ENCODE peak calls at places on chromosomes 12 and 14, in ten cellular contexts. H is brain microvascular endothelial cell, C is IMR-90, N is left ventricle myocardium inferior, O is MM.1S, E is body of pancreas, K is astrocyte, L is thoracic aorta, G is endodermal cell, Q is pancreas. S is an unnamed sample.

GRCh38 chr12:2294651-2295475 is 242.1 kb downstream of the CACNA1C start:
- DNase-seq in O (no peak), L (no peak), Q (peak), G (peak), C (peak), N (no peak), K (peak), H (no peak), E (no peak), S (peak)

GRCh38 chr14:31953210-31953609 is 123.9 kb upstream of the ARHGAP5 start:
- DNase-seq in C (no peak), G (no peak), N (no peak), H (no peak), K (no peak), O (no peak), E (no peak), Q (no peak), L (no peak), S (no peak)

GRCh38 chr12:43973993-43974392 is 138.1 kb downstream of the TMEM117 start:
- DNase-seq in Q (no peak), L (no peak), H (no peak), K (no peak), O (peak), N (no peak), G (no peak), E (no peak), C (no peak), S (no peak)

GRCh38 chr12:94831081-94831747 is 172.3 kb downstream of the NDUFA12 start:
- DNase-seq in Q (no peak), L (no peak), H (no peak), K (no peak), O (peak), C (no peak), E (no peak), G (no peak), N (no peak), S (no peak)

GRCh38 chr12:91113621-91114020 is 2.3 kb upstream of the LUM start:
- DNase-seq in O (no peak), K (no peak), H (no peak), C (no peak), E (no peak), G (no peak), Q (no peak), N (no peak), L (no peak), S (no peak)

GRCh38 chr12:83017001-83017400 is 330.3 kb downstream of the TMTC2 start:
- DNase-seq in K (peak), H (no peak), E (no peak), N (no peak), C (no peak), Q (no peak), G (no peak), O (no peak), L (no peak), S (no peak)

GRCh38 chr12:119615518-119616475 is 22.2 kb downstream of the TMEM233 start:
- DNase-seq in G (no peak), E (no peak), Q (no peak), H (no peak), K (no peak), L (no peak), C (no peak), N (no peak), O (no peak), S (peak)

GRCh38 chr12:111686574-111687105 is 787 bp downstream of the ACAD10 start:
- DNase-seq in O (no peak), N (no peak), E (no peak), L (no peak), H (peak), K (no peak), G (no peak), Q (no peak), C (peak), S (peak)

GRCh38 chr12:98369601-98370000 is 145.8 kb upstream of the TMPO start:
- DNase-seq in E (no peak), L (no peak), N (no peak), Q (no peak), K (no peak), O (no peak), C (no peak), G (no peak), H (no peak), S (no peak)

GRCh38 chr14:101007765-101008164 is 104.2 kb upstream of the RTL1 start:
- DNase-seq in H (no peak), O (no peak), G (peak), N (no peak), Q (no peak), L (no peak), E (no peak), K (no peak), C (no peak), S (no peak)

GRCh38 chr12:2552000-2552399 is 242.8 kb upstream of the FKBP4 start:
- DNase-seq in N (no peak), E (no peak), O (no peak), L (no peak), K (no peak), C (no peak), Q (no peak), H (no peak), G (no peak), S (no peak)

GRCh38 chr12:59698599-59698998 is 102.8 kb downstream of the SLC16A7 start:
- DNase-seq in L (no peak), Q (no peak), O (no peak), H (peak), G (no peak), E (no peak), C (peak), K (peak), N (no peak), S (peak)

GRCh38 chr14:64707661-64708060 is 3.4 kb downstream of the PLEKHG3 start:
- DNase-seq in O (no peak), E (no peak), N (no peak), Q (no peak), L (no peak), H (peak), C (peak), K (peak), G (peak), S (peak)

GRCh38 chr12:108430245-108430644 is 84.8 kb upstream of the FICD start:
- DNase-seq in N (no peak), C (peak), O (no peak), L (no peak), K (no peak), E (no peak), G (no peak), H (no peak), Q (no peak), S (peak)

DNA sequence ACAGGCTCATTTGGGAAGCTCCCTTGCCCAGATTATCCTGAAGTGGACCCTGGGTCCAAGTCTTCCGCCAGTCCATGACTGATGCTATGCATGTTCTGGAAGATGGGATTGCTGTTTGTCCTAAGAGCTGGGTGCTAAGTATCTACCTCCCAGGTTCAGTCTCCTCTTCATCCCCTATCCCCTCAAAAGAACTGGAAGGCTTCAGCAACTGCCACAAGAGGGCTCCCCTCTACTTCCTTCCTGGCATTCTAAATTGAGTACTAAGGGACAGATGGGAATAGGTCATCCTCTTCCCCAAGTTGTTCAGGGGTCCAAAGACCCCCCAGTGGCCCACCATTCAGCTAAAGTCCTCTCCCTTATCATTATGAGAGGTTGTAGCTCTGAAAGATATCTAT is 9.0 kb upstream of the FKBP11 start:
- DNase-seq in L (no peak), Q (no peak), G (peak), O (peak), H (no peak), K (no peak), C (no peak), E (no peak), N (no peak), S (no peak)
- TF ChIP-seq CTCF in L (no peak), Q (no peak), G (peak), O (peak), H (peak), K (peak), C (peak), E (no peak), N (peak), S (peak)

GRCh38 chr12:122201381-122201780 is 2.1 kb upstream of the B3GNT4 start:
- DNase-seq in K (no peak), L (no peak), G (peak), E (no peak), H (no peak), N (no peak), O (no peak), C (no peak), Q (no peak), S (no peak)
- H3K4me3 ChIP-seq in K (no peak), L (no peak), G (no peak), E (no peak), H (no peak), N (no peak), O (no peak), C (no peak), Q (no peak), S (no peak)

GRCh38 chr12:71581206-71581605 is 82.4 kb downstream of the ZFC3H1 start:
- DNase-seq in C (no peak), L (no peak), E (no peak), O (peak), Q (no peak), G (peak), H (no peak), K (peak), N (no peak), S (no peak)

GRCh38 chr12:71578694-71579258 is 84.9 kb downstream of the ZFC3H1 start:
- DNase-seq in N (no peak), G (no peak), L (no peak), E (no peak), H (no peak), C (no peak), Q (no peak), O (no peak), K (no peak), S (no peak)

GRCh38 chr12:71576546-71576945 is 87.1 kb downstream of the ZFC3H1 start:
- DNase-seq in N (no peak), E (no peak), O (no peak), C (no peak), G (no peak), H (no peak), K (no peak), Q (no peak), L (no peak), S (no peak)
- TF ChIP-seq CTCF in N (no peak), E (no peak), O (no peak), C (no peak), G (no peak), H (no peak), K (no peak), Q (no peak), L (no peak), S (no peak)

DNA sequence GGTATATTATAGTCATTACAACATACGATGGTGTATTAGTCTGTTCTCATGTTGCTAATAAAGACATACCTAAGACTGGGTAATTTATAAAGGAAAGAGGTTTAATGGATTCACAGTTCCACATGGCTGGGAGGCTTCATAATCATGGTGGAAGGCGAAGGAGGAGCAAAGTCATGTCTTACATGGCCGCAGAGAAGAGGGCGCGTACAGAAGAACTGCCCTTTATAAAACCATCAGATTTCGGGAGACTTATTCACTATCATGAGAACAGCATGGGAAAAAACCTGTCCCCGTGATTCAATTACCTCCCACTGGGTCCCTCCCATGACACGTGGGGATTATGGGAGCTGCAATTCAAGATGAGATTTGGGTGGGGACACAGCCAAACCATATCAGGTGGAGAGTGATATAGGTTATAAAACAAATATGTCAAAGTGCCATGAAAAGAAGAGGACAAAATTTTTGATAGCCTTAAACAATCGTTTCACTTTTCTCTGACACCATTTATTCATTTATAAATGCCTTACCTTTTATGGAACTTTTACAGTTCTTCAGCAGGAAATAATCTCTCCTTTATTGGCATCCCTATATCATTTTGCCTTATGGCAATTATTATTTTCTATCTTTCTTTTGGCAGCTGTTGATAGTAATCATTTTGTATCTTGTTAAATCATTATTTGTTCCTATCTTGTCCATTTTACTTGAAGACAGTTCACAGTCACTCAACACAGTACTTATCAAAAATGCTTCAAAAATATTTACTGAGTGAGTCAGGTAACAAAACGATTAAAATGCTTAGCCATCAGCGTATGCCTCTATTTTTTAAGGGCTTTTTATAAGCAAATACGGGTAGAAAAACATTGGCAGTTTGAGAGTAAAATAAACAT is 196.0 kb downstream of the RAD51B start:
- DNase-seq in C (peak), L (no peak), G (no peak), E (no peak), N (no peak), O (no peak), H (no peak), Q (no peak), K (no peak), S (no peak)
- H3K4me3 ChIP-seq in C (no peak), L (no peak), G (no peak), E (no peak), N (no peak), O (no peak), H (no peak), Q (no peak), K (no peak), S (no peak)

GRCh38 chr14:104968541-104969401 is 9.4 kb downstream of the AHNAK2 start:
- DNase-seq in C (no peak), O (no peak), E (no peak), G (peak), H (no peak), N (no peak), Q (no peak), L (no peak), K (peak), S (peak)
- TF ChIP-seq CTCF in C (no peak), O (no peak), E (no peak), G (peak), H (peak), N (no peak), Q (no peak), L (no peak), K (no peak), S (no peak)

GRCh38 chr14:85538636-85539035 is 8.7 kb downstream of the FLRT2 start:
- DNase-seq in N (no peak), G (no peak), E (no peak), K (no peak), O (no peak), Q (no peak), L (no peak), H (no peak), C (no peak), S (no peak)

GRCh38 chr14:85536835-85537195 is 6.9 kb downstream of the FLRT2 start:
- DNase-seq in Q (no peak), N (no peak), O (no peak), G (no peak), H (no peak), L (no peak), E (no peak), C (peak), K (no peak), S (peak)

GRCh38 chr14:85537526-85537925 is 7.6 kb downstream of the FLRT2 start:
- DNase-seq in C (no peak), K (no peak), O (no peak), Q (no peak), L (no peak), H (no peak), G (no peak), E (no peak), N (no peak), S (no peak)

GRCh38 chr14:85542623-85543022 is 12.7 kb downstream of the FLRT2 start:
- DNase-seq in N (no peak), E (no peak), G (no peak), L (no peak), K (no peak), C (no peak), Q (no peak), O (no peak), H (no peak), S (no peak)

GRCh38 chr14:85539510-85539909 is 9.6 kb downstream of the FLRT2 start:
- DNase-seq in Q (no peak), E (no peak), C (no peak), L (no peak), N (no peak), K (no peak), O (no peak), H (no peak), G (no peak), S (no peak)
- H3K4me3 ChIP-seq in Q (no peak), E (no peak), C (no peak), L (no peak), N (no peak), K (no peak), O (no peak), H (no peak), G (no peak), S (no peak)